ENCODE peak calls at places on chromosome 3, in seven cellular contexts. K is brain microvascular endothelial cell; B is SK-N-SH; M is spleen; P is kidney; H is effector memory CD4-positive, alpha-beta T cell; U is neuronal stem cell. Z is an unnamed sample.

GRCh38 chr3:160163259-160163878 is 61.9 kb upstream of the C3orf80 start:
- DNase-seq in P (no peak), U (no peak), M (no peak), B (peak), H (no peak), K (no peak), Z (no peak)

GRCh38 chr3:64150527-64151238 is 74.6 kb downstream of the PRICKLE2 start:
- DNase-seq in M (no peak), U (no peak), K (peak), B (peak), P (peak), H (no peak), Z (no peak)

GRCh38 chr3:50572801-50573371 is 3.6 kb downstream of the HEMK1 start:
- DNase-seq in B (no peak), K (no peak), M (no peak), P (no peak), H (no peak), U (no peak), Z (no peak)

GRCh38 chr3:187987162-187987561 is 166.8 kb upstream of the LPP start:
- DNase-seq in H (no peak), K (no peak), B (no peak), U (no peak), M (no peak), P (no peak), Z (no peak)

GRCh38 chr3:126555795-126556636 is 2.7 kb downstream of the C3orf22 start:
- DNase-seq in P (no peak), K (no peak), H (no peak), U (no peak), B (no peak), M (peak), Z (no peak)

GRCh38 chr3:46353639-46354410 is at the start of gene CCR2:
- DNase-seq in B (no peak), M (no peak), H (no peak), P (no peak), K (no peak), U (no peak), Z (no peak)

GRCh38 chr3:120684896-120685295 is 2.9 kb upstream of the HGD start:
- DNase-seq in K (no peak), P (no peak), B (no peak), U (no peak), H (no peak), M (no peak), Z (no peak)

GRCh38 chr3:155024006-155024638 is 56.0 kb upstream of the MME start:
- DNase-seq in B (no peak), U (no peak), K (peak), M (no peak), P (no peak), H (no peak), Z (no peak)

GRCh38 chr3:40417845-40418543 is 31.0 kb downstream of the ENTPD3 start:
- DNase-seq in M (no peak), H (no peak), U (no peak), B (peak), K (no peak), P (no peak), Z (no peak)

GRCh38 chr3:121529308-121529707 is 16.5 kb downstream of the POLQ start:
- DNase-seq in M (no peak), K (no peak), P (no peak), H (no peak), B (peak), U (no peak), Z (no peak)

GRCh38 chr3:63662500-63662899 is 10.0 kb downstream of the SNTN start:
- DNase-seq in B (no peak), P (no peak), U (no peak), H (no peak), K (no peak), M (no peak), Z (no peak)

GRCh38 chr3:144968951-144969350 is 997.3 kb downstream of the DIPK2A start:
- DNase-seq in H (no peak), B (no peak), U (no peak), M (no peak), P (no peak), K (peak), Z (no peak)

GRCh38 chr3:126028096-126028495 is 55.8 kb downstream of the SLC41A3 start:
- DNase-seq in K (no peak), M (no peak), H (no peak), P (no peak), B (no peak), U (no peak), Z (no peak)

GRCh38 chr3:45034612-45035252 is 8.6 kb downstream of the CLEC3B start:
- DNase-seq in M (peak), P (peak), K (no peak), H (no peak), U (no peak), B (no peak), Z (no peak)

GRCh38 chr3:38472342-38472741 is 18.7 kb downstream of the ACVR2B start:
- DNase-seq in M (no peak), H (no peak), K (no peak), B (no peak), P (no peak), U (no peak), Z (no peak)

GRCh38 chr3:136464502-136464901 is 214.4 kb downstream of the PCCB start:
- DNase-seq in U (no peak), M (no peak), B (no peak), K (peak), P (no peak), H (no peak), Z (no peak)
- H3K27ac ChIP-seq in U (no peak), M (no peak), B (no peak), K (no peak), P (no peak), H (no peak), Z (no peak)

DNA sequence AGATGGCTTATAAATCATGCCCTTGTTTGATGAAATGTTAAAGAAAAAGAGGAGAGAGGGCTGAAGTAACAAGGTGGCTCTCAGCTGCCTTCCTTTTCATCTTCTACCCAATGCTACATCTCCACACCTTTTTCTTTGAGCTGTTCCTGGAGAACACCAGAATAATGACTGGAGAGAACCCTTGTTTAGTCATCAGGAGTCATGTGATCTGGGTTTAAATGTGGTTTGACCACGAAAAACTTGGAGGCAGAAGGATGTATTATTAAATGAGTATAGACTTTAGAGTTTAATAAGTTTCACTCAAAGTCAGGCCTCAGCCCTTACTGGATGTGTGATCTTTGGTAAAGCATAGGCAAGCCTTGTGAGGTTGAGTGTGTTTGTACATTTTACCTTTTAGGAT is 230.3 kb upstream of the TBL1XR1 start:
- DNase-seq in P (no peak), K (peak), M (no peak), H (no peak), B (no peak), U (no peak), Z (no peak)
- H3K27ac ChIP-seq in P (no peak), K (no peak), M (no peak), H (no peak), B (no peak), U (no peak), Z (peak)

DNA sequence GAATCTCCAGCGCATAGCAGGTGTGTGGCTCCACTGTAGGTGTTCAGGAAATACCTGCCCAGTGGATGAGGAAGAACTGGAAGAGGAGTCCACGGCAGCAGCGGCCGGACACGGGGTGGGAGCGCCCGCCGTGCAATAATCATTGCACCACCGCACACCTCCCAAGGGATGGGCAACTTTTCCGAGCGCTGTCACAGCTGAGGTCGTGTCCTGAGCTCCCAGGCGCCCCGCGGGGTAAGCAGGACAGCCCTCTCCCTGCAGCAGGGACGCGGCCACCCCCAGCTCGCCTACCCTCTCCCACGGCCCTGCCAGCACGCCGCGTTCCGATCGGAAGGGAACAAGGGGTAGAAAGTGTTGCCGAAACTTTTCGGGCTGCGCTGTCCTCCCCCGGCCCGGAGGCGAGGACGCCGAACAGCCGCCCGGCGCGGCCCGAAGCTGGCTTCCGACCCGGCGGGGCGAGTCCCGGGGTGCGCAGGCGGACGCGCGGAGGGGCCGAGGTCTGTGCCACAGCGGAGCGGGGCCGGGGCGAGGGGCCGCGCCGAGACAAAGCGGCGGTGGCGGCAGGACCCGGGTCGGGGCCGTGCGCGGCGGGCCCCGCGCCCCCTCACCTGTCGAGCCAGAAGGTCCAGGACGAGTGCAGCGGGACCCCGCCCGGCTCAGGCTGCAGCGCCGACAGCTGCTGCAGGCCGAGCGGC is 471 bp downstream of the EIF4E3 start:
- DNase-seq in H (peak), B (peak), P (peak), K (no peak), U (peak), M (peak), Z (peak)
- H3K27ac ChIP-seq in H (peak), B (no peak), P (peak), K (no peak), U (no peak), M (peak), Z (peak)

GRCh38 chr3:103909395-103909794 is 1457.3 kb upstream of the ALCAM start:
- DNase-seq in K (no peak), B (no peak), P (no peak), H (no peak), M (no peak), U (no peak), Z (no peak)
- H3K27ac ChIP-seq in K (no peak), B (no peak), P (no peak), H (no peak), M (no peak), U (no peak), Z (no peak)

GRCh38 chr3:8318002-8318649 is 183.5 kb upstream of the LMCD1 start:
- DNase-seq in P (no peak), U (no peak), B (no peak), K (peak), H (no peak), M (no peak), Z (no peak)

GRCh38 chr3:8311321-8311720 is 190.3 kb upstream of the LMCD1 start:
- DNase-seq in H (no peak), K (no peak), P (no peak), M (no peak), U (no peak), B (no peak), Z (no peak)

GRCh38 chr3:8313591-8314298 is 187.9 kb upstream of the LMCD1 start:
- DNase-seq in K (no peak), M (no peak), P (no peak), B (no peak), U (no peak), H (no peak), Z (no peak)
- H3K27ac ChIP-seq in K (no peak), M (no peak), P (no peak), B (no peak), U (no peak), H (no peak), Z (no peak)

GRCh38 chr3:52480768-52481715 is 14.1 kb upstream of the STAB1 start:
- DNase-seq in U (no peak), K (no peak), H (no peak), B (no peak), M (no peak), P (no peak), Z (no peak)

GRCh38 chr3:52479876-52480575 is 15.1 kb upstream of the STAB1 start:
- DNase-seq in B (no peak), H (no peak), P (peak), K (no peak), U (no peak), M (no peak), Z (no peak)

GRCh38 chr3:52477076-52477895 is 17.9 kb upstream of the STAB1 start:
- DNase-seq in K (no peak), H (no peak), M (no peak), B (no peak), P (peak), U (no peak), Z (no peak)

GRCh38 chr3:52481819-52482521 is 13.2 kb upstream of the STAB1 start:
- DNase-seq in P (peak), U (peak), K (no peak), H (peak), B (peak), M (no peak), Z (no peak)

GRCh38 chr3:52479037-52479875 is 15.9 kb upstream of the STAB1 start:
- DNase-seq in H (no peak), K (no peak), U (no peak), P (no peak), B (peak), M (no peak), Z (no peak)
- H3K27ac ChIP-seq in H (no peak), K (no peak), U (no peak), P (no peak), B (peak), M (no peak), Z (no peak)

DNA sequence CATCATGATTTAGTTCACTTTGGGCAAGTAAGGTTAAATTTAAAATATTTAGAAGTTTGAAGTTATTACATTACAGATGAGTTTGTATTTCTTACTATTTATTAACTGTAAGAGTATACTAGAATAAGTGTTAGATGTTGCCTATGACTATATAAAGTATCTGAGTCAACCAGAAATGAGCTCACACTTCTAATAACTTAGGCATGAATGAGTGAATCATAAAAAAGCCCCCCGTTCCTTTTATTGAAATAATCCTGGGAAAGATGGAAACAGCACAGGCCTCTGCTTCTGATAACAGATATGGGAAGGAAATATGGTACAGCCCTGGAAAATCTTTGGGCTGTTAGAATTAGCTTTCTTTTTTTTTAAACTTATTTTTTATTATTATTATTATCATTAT is 66.6 kb upstream of the TGFBR2 start:
- DNase-seq in U (no peak), M (no peak), H (no peak), B (no peak), P (no peak), K (peak), Z (no peak)
- H3K27ac ChIP-seq in U (no peak), M (no peak), H (no peak), B (no peak), P (no peak), K (peak), Z (no peak)

GRCh38 chr3:151085227-151085888 is at the start of gene MED12L:
- DNase-seq in K (peak), P (peak), H (no peak), M (peak), B (peak), U (peak), Z (no peak)

GRCh38 chr3:151086484-151087456 is 1.3 kb downstream of the MED12L start:
- DNase-seq in M (peak), K (peak), H (peak), B (peak), U (peak), P (peak), Z (no peak)

GRCh38 chr3:151087648-151088047 is 2.2 kb downstream of the MED12L start:
- DNase-seq in P (no peak), M (no peak), K (no peak), U (no peak), H (no peak), B (no peak), Z (no peak)

GRCh38 chr3:151084893-151085226 is 604 bp upstream of the MED12L start:
- DNase-seq in M (no peak), K (no peak), H (no peak), U (no peak), B (no peak), P (no peak), Z (no peak)

DNA sequence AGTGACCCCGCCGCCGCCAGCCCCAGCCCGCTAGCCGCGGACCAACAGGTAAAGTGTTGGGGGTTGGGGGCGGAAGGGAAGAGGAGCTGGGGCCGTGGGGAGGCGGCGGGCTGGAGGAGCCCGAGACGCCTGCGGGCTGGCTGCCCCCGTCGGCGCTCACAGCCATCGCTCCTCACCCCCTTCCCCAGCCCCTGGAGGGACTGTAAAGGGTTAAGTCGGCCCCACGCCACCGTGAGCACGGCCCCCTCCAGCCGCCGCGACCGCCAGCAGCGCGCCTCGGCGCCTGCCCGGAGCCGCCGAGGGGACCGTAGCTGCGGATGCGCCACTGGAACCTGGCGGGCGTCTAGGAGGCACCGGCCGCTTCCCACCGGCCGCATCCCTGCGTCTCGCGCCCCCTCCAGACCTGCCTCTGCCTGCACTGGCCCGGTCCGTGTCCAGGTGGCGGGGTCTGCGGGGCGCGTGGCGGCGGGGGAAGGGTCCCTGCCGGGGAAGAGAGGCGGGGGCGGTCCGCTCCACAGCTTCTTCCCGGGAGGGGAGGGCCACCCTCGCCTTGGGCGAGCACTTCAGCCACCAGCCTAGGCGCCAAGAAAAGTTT is 522 bp downstream of the MED12L start:
- DNase-seq in K (no peak), U (peak), B (peak), H (no peak), M (peak), P (peak), Z (no peak)
- H3K27ac ChIP-seq in K (no peak), U (peak), B (no peak), H (no peak), M (no peak), P (no peak), Z (no peak)

GRCh38 chr3:28287046-28287445 is 45.6 kb downstream of the CMC1 start:
- DNase-seq in U (no peak), K (no peak), P (no peak), M (no peak), B (no peak), H (no peak), Z (no peak)
- H3K27ac ChIP-seq in U (no peak), K (no peak), P (no peak), M (no peak), B (no peak), H (no peak), Z (no peak)

GRCh38 chr3:196008929-196009328 is 73.0 kb downstream of the TFRC start:
- DNase-seq in P (no peak), H (no peak), U (no peak), B (no peak), M (no peak), K (no peak), Z (no peak)

GRCh38 chr3:196009456-196009855 is 72.4 kb downstream of the TFRC start:
- DNase-seq in M (no peak), U (no peak), K (no peak), P (no peak), H (no peak), B (no peak), Z (no peak)

GRCh38 chr3:196013587-196014487 is 68.1 kb downstream of the TFRC start:
- DNase-seq in K (no peak), P (no peak), B (no peak), M (no peak), H (no peak), U (no peak), Z (no peak)

GRCh38 chr3:196012941-196013471 is 68.9 kb downstream of the TFRC start:
- DNase-seq in P (no peak), K (no peak), H (no peak), B (no peak), M (no peak), U (no peak), Z (no peak)

DNA sequence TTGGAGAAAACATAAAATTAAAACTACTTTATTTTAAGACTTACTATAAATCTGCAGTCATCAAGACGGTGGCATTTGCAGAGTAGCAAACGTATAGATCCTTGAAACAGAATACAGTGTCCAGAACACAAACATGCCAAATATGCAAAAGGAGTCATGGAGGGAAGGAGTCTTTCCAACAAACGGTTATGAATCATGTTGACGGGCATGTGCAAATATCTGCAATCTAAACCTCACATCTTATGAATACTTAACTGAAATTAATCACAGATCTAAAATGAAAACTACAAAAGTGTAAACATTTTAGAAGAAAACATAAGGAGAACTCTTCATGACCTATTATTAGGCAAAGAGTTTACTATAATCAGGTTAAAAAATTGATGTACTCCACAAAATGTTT is 69.4 kb downstream of the TFRC start:
- DNase-seq in B (no peak), K (peak), U (no peak), H (no peak), M (no peak), P (no peak), Z (no peak)
- H3K27ac ChIP-seq in B (no peak), K (no peak), U (no peak), H (no peak), M (no peak), P (no peak), Z (no peak)

Z was measured in CD4-positive, CD25-positive, alpha-beta regulatory T cell.